ENCODE peak calls at places on chromosome 14, in nine cellular contexts. One of them, this sample, is unnamed.

GRCh38 chr14:52399104-52399503 is 85.0 kb downstream of the PTGER2 start:
- DNase-seq in GM13976: no peak
- DNase-seq in mammary epithelial cell: no peak
- DNase-seq in GM12865: no peak
- DNase-seq in AG09319: no peak
- DNase-seq in endothelial cell: no peak
- DNase-seq in hepatocyte: no peak
- DNase-seq in esophagus squamous epithelium: no peak
- DNase-seq in GM23338: no peak
- DNase-seq in this sample: no peak

GRCh38 chr14:104467641-104468040 is 111.9 kb upstream of the C14orf180 start:
- DNase-seq in GM13976: no peak
- DNase-seq in esophagus squamous epithelium: no peak
- DNase-seq in GM23338: no peak
- DNase-seq in endothelial cell: no peak
- DNase-seq in AG09319: no peak
- DNase-seq in mammary epithelial cell: no peak
- DNase-seq in hepatocyte: no peak
- DNase-seq in GM12865: no peak
- DNase-seq in this sample: no peak

GRCh38 chr14:92496458-92496857 is 17.1 kb upstream of the RIN3 start:
- DNase-seq in hepatocyte: no peak
- DNase-seq in GM23338: no peak
- DNase-seq in esophagus squamous epithelium: no peak
- DNase-seq in GM13976: no peak
- DNase-seq in endothelial cell: no peak
- DNase-seq in mammary epithelial cell: no peak
- DNase-seq in GM12865: no peak
- DNase-seq in AG09319: no peak
- DNase-seq in this sample: no peak

GRCh38 chr14:73759183-73759713 is 45.1 kb upstream of the PNMA1 start:
- DNase-seq in GM13976: peak; percentile 66
- DNase-seq in hepatocyte: peak; percentile 85
- DNase-seq in GM23338: peak; percentile 15
- DNase-seq in GM12865: peak; percentile 60
- DNase-seq in mammary epithelial cell: no peak
- DNase-seq in esophagus squamous epithelium: no peak
- DNase-seq in endothelial cell: peak; percentile 48
- DNase-seq in AG09319: no peak
- DNase-seq in this sample: peak; percentile 58

GRCh38 chr14:44010071-44010470 is 497.0 kb downstream of the FSCB start:
- DNase-seq in GM23338: no peak
- DNase-seq in AG09319: no peak
- DNase-seq in esophagus squamous epithelium: no peak
- DNase-seq in endothelial cell: no peak
- DNase-seq in mammary epithelial cell: no peak
- DNase-seq in GM13976: no peak
- DNase-seq in hepatocyte: no peak
- DNase-seq in GM12865: no peak
- DNase-seq in this sample: no peak

GRCh38 chr14:84098261-84098660 is 1431.7 kb upstream of the FLRT2 start:
- DNase-seq in esophagus squamous epithelium: no peak
- DNase-seq in GM23338: no peak
- DNase-seq in endothelial cell: no peak
- DNase-seq in AG09319: no peak
- DNase-seq in hepatocyte: no peak
- DNase-seq in GM12865: no peak
- DNase-seq in mammary epithelial cell: no peak
- DNase-seq in GM13976: no peak
- DNase-seq in this sample: no peak

GRCh38 chr14:33377596-33378390 is 439.1 kb downstream of the NPAS3 start:
- DNase-seq in endothelial cell: no peak
- DNase-seq in AG09319: no peak
- DNase-seq in GM23338: no peak
- DNase-seq in hepatocyte: no peak
- DNase-seq in GM12865: peak; percentile 9
- DNase-seq in GM13976: no peak
- DNase-seq in mammary epithelial cell: no peak
- DNase-seq in esophagus squamous epithelium: no peak
- DNase-seq in this sample: no peak

GRCh38 chr14:30874120-30874998 is at the start of gene COCH:
- DNase-seq in esophagus squamous epithelium: no peak
- DNase-seq in AG09319: no peak
- DNase-seq in endothelial cell: peak; percentile 52
- DNase-seq in GM13976: peak; percentile 88
- DNase-seq in hepatocyte: peak; percentile 72
- DNase-seq in GM12865: peak; percentile 87
- DNase-seq in mammary epithelial cell: no peak
- DNase-seq in GM23338: peak; percentile 74
- DNase-seq in this sample: peak; percentile 71

GRCh38 chr14:101027291-101027690 is 123.8 kb upstream of the RTL1 start:
- DNase-seq in hepatocyte: no peak
- DNase-seq in esophagus squamous epithelium: no peak
- DNase-seq in AG09319: no peak
- DNase-seq in GM12865: no peak
- DNase-seq in GM13976: no peak
- DNase-seq in GM23338: no peak
- DNase-seq in endothelial cell: no peak
- DNase-seq in mammary epithelial cell: no peak
- DNase-seq in this sample: no peak

GRCh38 chr14:96135285-96135684 is 69.4 kb upstream of the BDKRB2 start:
- DNase-seq in GM13976: no peak
- DNase-seq in esophagus squamous epithelium: no peak
- DNase-seq in hepatocyte: no peak
- DNase-seq in mammary epithelial cell: no peak
- DNase-seq in GM12865: no peak
- DNase-seq in GM23338: no peak
- DNase-seq in endothelial cell: no peak
- DNase-seq in AG09319: no peak
- DNase-seq in this sample: peak; percentile 45

GRCh38 chr14:102768223-102769048 is 8.8 kb upstream of the TRAF3 start:
- DNase-seq in AG09319: no peak
- DNase-seq in hepatocyte: no peak
- DNase-seq in esophagus squamous epithelium: no peak
- DNase-seq in endothelial cell: no peak
- DNase-seq in mammary epithelial cell: no peak
- DNase-seq in GM23338: no peak
- DNase-seq in GM13976: peak; percentile 80
- DNase-seq in GM12865: peak; percentile 94
- DNase-seq in this sample: no peak

GRCh38 chr14:37124617-37125016 is 47.8 kb downstream of the SLC25A21 start:
- DNase-seq in GM13976: no peak
- DNase-seq in hepatocyte: peak; percentile 4
- DNase-seq in mammary epithelial cell: no peak
- DNase-seq in GM12865: peak; percentile 0
- DNase-seq in endothelial cell: no peak
- DNase-seq in AG09319: no peak
- DNase-seq in esophagus squamous epithelium: no peak
- DNase-seq in GM23338: peak; percentile 69
- DNase-seq in this sample: peak; percentile 29

GRCh38 chr14:22982477-22983245 is at the start of gene AJUBA:
- DNase-seq in endothelial cell: peak; percentile 85
- DNase-seq in esophagus squamous epithelium: peak; percentile 37
- DNase-seq in GM12865: peak; percentile 87
- DNase-seq in GM13976: peak; percentile 89
- DNase-seq in AG09319: peak; percentile 88
- DNase-seq in hepatocyte: peak; percentile 93
- DNase-seq in GM23338: peak; percentile 96
- DNase-seq in mammary epithelial cell: peak; percentile 92
- DNase-seq in this sample: peak; percentile 90

GRCh38 chr14:77320238-77320935 is at the start of gene POMT2:
- DNase-seq in esophagus squamous epithelium: peak; percentile 82
- DNase-seq in GM23338: peak; percentile 98
- DNase-seq in GM12865: peak; percentile 94
- DNase-seq in hepatocyte: peak; percentile 96
- DNase-seq in GM13976: peak; percentile 92
- DNase-seq in mammary epithelial cell: peak; percentile 88
- DNase-seq in endothelial cell: peak; percentile 95
- DNase-seq in AG09319: peak; percentile 52
- DNase-seq in this sample: peak; percentile 94

GRCh38 chr14:81990312-81990761 is 456.7 kb upstream of the SEL1L start:
- DNase-seq in GM13976: peak; percentile 23
- DNase-seq in GM12865: peak; percentile 57
- DNase-seq in GM23338: peak; percentile 72
- DNase-seq in esophagus squamous epithelium: no peak
- DNase-seq in AG09319: peak; percentile 12
- DNase-seq in hepatocyte: peak; percentile 78
- DNase-seq in mammary epithelial cell: peak; percentile 32
- DNase-seq in endothelial cell: peak; percentile 50
- DNase-seq in this sample: peak; percentile 51

GRCh38 chr14:68510951-68511726 is 281.7 kb downstream of the ZFP36L1 start:
- DNase-seq in mammary epithelial cell: no peak
- DNase-seq in GM13976: no peak
- DNase-seq in GM12865: no peak
- DNase-seq in esophagus squamous epithelium: no peak
- DNase-seq in AG09319: no peak
- DNase-seq in endothelial cell: no peak
- DNase-seq in hepatocyte: no peak
- DNase-seq in GM23338: no peak
- DNase-seq in this sample: no peak
- TF ChIP-seq CTCF in mammary epithelial cell: peak; percentile 7
- TF ChIP-seq CTCF in GM13976: no peak
- TF ChIP-seq CTCF in GM12865: no peak
- TF ChIP-seq CTCF in esophagus squamous epithelium: no peak
- TF ChIP-seq CTCF in AG09319: peak; percentile 4
- TF ChIP-seq CTCF in endothelial cell: no peak
- TF ChIP-seq CTCF in hepatocyte: no peak
- TF ChIP-seq CTCF in GM23338: no peak
- TF ChIP-seq CTCF in this sample: no peak

GRCh38 chr14:75909630-75910029 is 72.2 kb downstream of the TGFB3 start:
- DNase-seq in esophagus squamous epithelium: no peak
- DNase-seq in hepatocyte: no peak
- DNase-seq in GM23338: no peak
- DNase-seq in GM12865: no peak
- DNase-seq in mammary epithelial cell: no peak
- DNase-seq in GM13976: no peak
- DNase-seq in AG09319: no peak
- DNase-seq in endothelial cell: no peak
- DNase-seq in this sample: no peak
- TF ChIP-seq CTCF in esophagus squamous epithelium: no peak
- TF ChIP-seq CTCF in hepatocyte: no peak
- TF ChIP-seq CTCF in GM23338: no peak
- TF ChIP-seq CTCF in GM12865: no peak
- TF ChIP-seq CTCF in mammary epithelial cell: peak; percentile 4
- TF ChIP-seq CTCF in GM13976: no peak
- TF ChIP-seq CTCF in AG09319: no peak
- TF ChIP-seq CTCF in endothelial cell: no peak
- TF ChIP-seq CTCF in this sample: no peak

GRCh38 chr14:59280961-59281360 is 92.5 kb downstream of the DAAM1 start:
- DNase-seq in hepatocyte: no peak
- DNase-seq in mammary epithelial cell: no peak
- DNase-seq in GM12865: no peak
- DNase-seq in esophagus squamous epithelium: no peak
- DNase-seq in GM23338: no peak
- DNase-seq in AG09319: no peak
- DNase-seq in endothelial cell: no peak
- DNase-seq in GM13976: no peak
- DNase-seq in this sample: no peak

GRCh38 chr14:59283380-59283779 is 94.9 kb downstream of the DAAM1 start:
- DNase-seq in GM13976: no peak
- DNase-seq in esophagus squamous epithelium: no peak
- DNase-seq in hepatocyte: no peak
- DNase-seq in endothelial cell: no peak
- DNase-seq in GM12865: no peak
- DNase-seq in AG09319: no peak
- DNase-seq in GM23338: no peak
- DNase-seq in mammary epithelial cell: peak; percentile 85
- DNase-seq in this sample: peak; percentile 31

GRCh38 chr14:59282366-59282765 is 93.9 kb downstream of the DAAM1 start:
- DNase-seq in mammary epithelial cell: peak; percentile 81
- DNase-seq in GM12865: no peak
- DNase-seq in hepatocyte: no peak
- DNase-seq in esophagus squamous epithelium: no peak
- DNase-seq in AG09319: no peak
- DNase-seq in GM13976: no peak
- DNase-seq in endothelial cell: no peak
- DNase-seq in GM23338: no peak
- DNase-seq in this sample: no peak

GRCh38 chr14:59278111-59278510 is 89.6 kb downstream of the DAAM1 start:
- DNase-seq in AG09319: no peak
- DNase-seq in GM23338: no peak
- DNase-seq in hepatocyte: peak; percentile 48
- DNase-seq in esophagus squamous epithelium: no peak
- DNase-seq in mammary epithelial cell: peak; percentile 87
- DNase-seq in GM12865: no peak
- DNase-seq in GM13976: no peak
- DNase-seq in endothelial cell: no peak
- DNase-seq in this sample: peak; percentile 38

GRCh38 chr14:59281613-59282012 is 93.1 kb downstream of the DAAM1 start:
- DNase-seq in GM23338: no peak
- DNase-seq in esophagus squamous epithelium: no peak
- DNase-seq in AG09319: no peak
- DNase-seq in mammary epithelial cell: peak; percentile 83
- DNase-seq in GM12865: no peak
- DNase-seq in hepatocyte: no peak
- DNase-seq in endothelial cell: no peak
- DNase-seq in GM13976: no peak
- DNase-seq in this sample: no peak
- TF ChIP-seq CTCF in GM23338: no peak
- TF ChIP-seq CTCF in esophagus squamous epithelium: no peak
- TF ChIP-seq CTCF in AG09319: no peak
- TF ChIP-seq CTCF in mammary epithelial cell: no peak
- TF ChIP-seq CTCF in GM12865: no peak
- TF ChIP-seq CTCF in hepatocyte: no peak
- TF ChIP-seq CTCF in endothelial cell: no peak
- TF ChIP-seq CTCF in GM13976: no peak
- TF ChIP-seq CTCF in this sample: no peak

GRCh38 chr14:90239139-90239538 is 17.2 kb upstream of the PSMC1 start:
- DNase-seq in mammary epithelial cell: peak; percentile 28
- DNase-seq in AG09319: no peak
- DNase-seq in esophagus squamous epithelium: no peak
- DNase-seq in GM12865: no peak
- DNase-seq in GM23338: peak; percentile 32
- DNase-seq in hepatocyte: no peak
- DNase-seq in GM13976: no peak
- DNase-seq in endothelial cell: no peak
- DNase-seq in this sample: peak; percentile 10

DNA sequence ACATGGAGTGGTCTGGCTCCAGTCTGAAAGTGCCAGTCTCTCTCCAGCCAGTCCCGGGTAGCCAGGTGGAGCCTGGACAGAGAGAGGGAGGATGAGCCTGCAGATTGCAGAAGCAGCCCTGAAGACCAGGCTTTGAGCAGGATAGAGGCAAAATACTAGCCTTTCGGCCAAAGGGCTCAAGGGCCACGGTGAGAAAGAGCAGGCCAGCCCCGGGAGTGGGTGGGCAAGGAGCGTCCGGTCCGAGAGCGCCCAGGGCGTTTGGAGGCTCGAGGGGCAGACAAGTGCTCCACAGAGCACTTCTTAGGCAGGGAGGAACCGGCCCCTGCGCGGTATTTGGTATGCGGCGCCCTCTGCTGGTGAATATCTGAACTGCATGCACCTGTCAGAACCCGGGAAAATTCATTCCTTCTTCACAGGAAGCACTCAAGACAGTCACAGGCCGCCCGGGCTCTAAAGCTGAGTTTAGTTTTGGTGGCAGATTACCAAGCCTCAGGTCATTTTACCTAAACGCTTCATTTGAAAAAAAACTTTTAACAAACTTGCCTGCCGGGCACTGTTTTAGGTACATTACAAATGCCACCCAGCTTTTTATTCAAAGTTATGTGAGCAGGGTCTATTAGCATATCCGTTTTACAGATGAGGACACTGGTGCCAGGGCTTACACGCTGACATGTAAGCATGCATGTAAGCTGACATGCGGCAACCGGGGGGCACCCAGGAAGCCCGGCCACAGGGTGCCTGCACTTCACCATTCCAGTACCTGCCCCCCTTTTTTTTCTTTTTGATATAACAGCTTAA is 21.0 kb upstream of the PSMC1 start:
- DNase-seq in endothelial cell: peak; percentile 78
- DNase-seq in mammary epithelial cell: peak; percentile 37
- DNase-seq in GM12865: peak; percentile 73
- DNase-seq in hepatocyte: peak; percentile 67
- DNase-seq in AG09319: peak; percentile 2
- DNase-seq in esophagus squamous epithelium: no peak
- DNase-seq in GM23338: peak; percentile 85
- DNase-seq in GM13976: peak; percentile 84
- DNase-seq in this sample: peak; percentile 80
- TF ChIP-seq CTCF in endothelial cell: peak; percentile 100
- TF ChIP-seq CTCF in mammary epithelial cell: peak; percentile 92
- TF ChIP-seq CTCF in GM12865: peak; percentile 87
- TF ChIP-seq CTCF in hepatocyte: peak; percentile 83
- TF ChIP-seq CTCF in AG09319: peak; percentile 82
- TF ChIP-seq CTCF in esophagus squamous epithelium: peak; percentile 92
- TF ChIP-seq CTCF in GM23338: peak; percentile 93
- TF ChIP-seq CTCF in GM13976: peak; percentile 88
- TF ChIP-seq CTCF in this sample: peak; percentile 93

This sample was measured in Calu3.